ENCODE peak calls at places on chromosomes 3 and 15, in four cellular contexts. X is WTC11, K is GM12878, D is HepG2. P is an unnamed sample.
A peak's percentile ranks its signal among the peaks of the same experiment; 100 is the strongest.

GRCh38 chr3:37291275-37291700 is 116.9 kb upstream of the LRRFIP2 start:
- DNase-seq in K (no peak), D (no peak), X (no peak), P (peak; percentile 88)

GRCh38 chr15:51076898-51077564 is 17.7 kb downstream of the TNFAIP8L3 start:
- DNase-seq in D (no peak), X (peak; percentile 55), K (peak; percentile 40), P (no peak)

GRCh38 chr3:70003119-70003518 is 3.6 kb downstream of the SAMMSON start:
- DNase-seq in K (no peak), X (no peak), D (no peak), P (no peak)

GRCh38 chr3:162332344-162332743 is 835.7 kb downstream of the OTOL1 start:
- DNase-seq in X (no peak), D (no peak), K (no peak), P (no peak)

GRCh38 chr15:25712192-25712960 is 150.8 kb downstream of the ATP10A start:
- DNase-seq in D (no peak), K (no peak), X (no peak), P (no peak)

GRCh38 chr3:126259411-126260391 is 79.3 kb upstream of the ALDH1L1 start:
- DNase-seq in K (no peak), D (peak; percentile 29), X (peak; percentile 73), P (peak; percentile 41)

GRCh38 chr3:23201154-23201838 is 1.8 kb upstream of the UBE2E2 start:
- DNase-seq in D (no peak), X (no peak), K (no peak), P (no peak)

GRCh38 chr15:36370735-36371115 is 208.7 kb upstream of the CDIN1 start:
- DNase-seq in D (peak; percentile 1), K (no peak), X (no peak), P (no peak)

GRCh38 chr3:53218136-53218535 is 37.7 kb downstream of the TKT start:
- DNase-seq in X (no peak), D (no peak), K (no peak), P (no peak)

GRCh38 chr3:129651316-129652202 is 45.1 kb upstream of the PLXND1 start:
- DNase-seq in K (no peak), D (no peak), X (peak; percentile 44), P (no peak)

GRCh38 chr3:16520636-16521579 is 7.4 kb upstream of the RFTN1 start:
- DNase-seq in D (no peak), K (no peak), X (no peak), P (no peak)

GRCh38 chr3:119294402-119294888 is 262 bp downstream of the ARHGAP31 start:
- DNase-seq in X (no peak), K (no peak), D (no peak), P (no peak)

GRCh38 chr3:119293105-119293683 is 989 bp upstream of the ARHGAP31 start:
- DNase-seq in D (no peak), K (no peak), X (no peak), P (no peak)

GRCh38 chr3:119293761-119294401 is at the start of gene ARHGAP31:
- DNase-seq in K (peak; percentile 62), D (peak; percentile 4), X (peak; percentile 63), P (peak; percentile 26)

GRCh38 chr3:119291062-119291700 is 3.0 kb upstream of the ARHGAP31 start:
- DNase-seq in X (no peak), D (no peak), K (no peak), P (no peak)

DNA sequence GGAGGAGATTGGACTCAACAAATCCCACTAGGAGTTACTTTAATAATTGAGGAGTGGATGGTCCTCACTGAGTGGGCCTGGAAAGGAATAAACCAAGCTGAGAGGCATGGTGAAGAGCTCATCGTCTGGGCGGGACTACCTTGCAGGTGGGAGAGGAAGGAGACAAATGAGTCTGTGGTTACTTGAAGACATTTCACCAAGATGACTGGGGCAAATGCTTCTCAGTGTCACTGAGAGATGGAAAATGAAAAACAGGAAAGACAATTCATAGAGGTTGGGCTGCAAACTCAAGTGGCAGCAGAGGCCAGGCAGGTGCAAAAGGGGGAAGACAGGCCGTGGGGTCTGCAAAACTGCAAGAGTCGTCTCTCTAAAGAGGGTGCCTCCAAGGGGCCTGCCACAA is 1.5 kb upstream of the ARHGAP31 start:
- DNase-seq in X (no peak), D (no peak), K (no peak), P (no peak)
- TF ChIP-seq CBFB in X (no peak), D (no peak), K (no peak), P (no peak)

GRCh38 chr15:98959640-98960007 is 48.0 kb downstream of the PGPEP1L start:
- DNase-seq in D (no peak), X (no peak), K (no peak), P (no peak)
- TF ChIP-seq CBFB in D (no peak), X (no peak), K (no peak), P (no peak)

GRCh38 chr3:128238100-128238459 is 84.8 kb downstream of the EEFSEC start:
- DNase-seq in X (no peak), D (no peak), K (no peak), P (no peak)

GRCh38 chr3:128239304-128239703 is 86.0 kb downstream of the EEFSEC start:
- DNase-seq in X (no peak), D (no peak), K (no peak), P (no peak)

GRCh38 chr3:128237348-128238099 is 84.2 kb downstream of the EEFSEC start:
- DNase-seq in K (no peak), X (no peak), D (no peak), P (no peak)

GRCh38 chr3:128235207-128235933 is 82.1 kb downstream of the EEFSEC start:
- DNase-seq in D (no peak), K (no peak), X (no peak), P (no peak)

DNA sequence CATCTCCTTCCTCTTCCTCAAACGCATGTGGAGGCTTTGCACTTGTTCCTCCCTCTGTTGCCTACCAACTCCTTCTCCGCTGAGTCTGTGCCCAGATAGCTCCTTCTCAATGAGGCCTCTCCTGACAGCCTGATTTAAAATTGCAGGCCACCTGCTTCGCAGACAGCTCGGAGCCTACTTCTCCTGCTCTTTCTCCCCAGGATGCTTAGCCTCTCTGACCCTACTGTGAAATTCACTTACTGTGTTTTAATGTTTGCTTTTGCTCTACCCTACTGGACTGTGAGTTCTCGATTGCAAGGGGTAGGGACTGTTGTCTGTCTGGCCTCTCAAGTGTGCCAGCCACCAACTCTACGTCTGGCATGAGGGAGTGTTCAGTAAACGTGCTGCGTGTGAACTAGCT is 83.4 kb downstream of the EEFSEC start:
- DNase-seq in X (no peak), D (peak; percentile 32), K (no peak), P (no peak)
- TF ChIP-seq CBFB in X (no peak), D (no peak), K (no peak), P (no peak)

GRCh38 chr15:92393994-92394326 is 279 bp downstream of the ST8SIA2 start:
- DNase-seq in K (no peak), X (peak; percentile 42), D (no peak), P (no peak)
- TF ChIP-seq CBFB in K (no peak), X (no peak), D (no peak), P (no peak)

GRCh38 chr3:72131899-72132298 is 347.0 kb upstream of the PROK2 start:
- DNase-seq in X (no peak), D (no peak), K (no peak), P (no peak)

GRCh38 chr3:72135636-72136035 is 350.7 kb upstream of the PROK2 start:
- DNase-seq in X (no peak), K (no peak), D (no peak), P (no peak)

GRCh38 chr3:72137865-72138861 is 353.2 kb upstream of the PROK2 start:
- DNase-seq in D (no peak), X (no peak), K (no peak), P (peak; percentile 48)

GRCh38 chr3:72133329-72134011 is 348.5 kb upstream of the PROK2 start:
- DNase-seq in X (no peak), D (peak; percentile 15), K (no peak), P (no peak)

GRCh38 chr3:72134989-72135451 is 350.1 kb upstream of the PROK2 start:
- DNase-seq in K (no peak), D (no peak), X (no peak), P (no peak)
- TF ChIP-seq CBFB in K (no peak), D (no peak), X (no peak), P (no peak)

GRCh38 chr3:48695113-48695753 is 9.5 kb upstream of the NCKIPSD start:
- DNase-seq in D (no peak), K (no peak), X (peak; percentile 80), P (no peak)
- TF ChIP-seq CBFB in D (no peak), K (no peak), X (no peak), P (no peak)

P was measured in K562.